ENCODE peak calls at places on chromosome 21, in six cellular contexts. W is brain microvascular endothelial cell, R is GM23338, V is suprapubic skin, N is neural progenitor cell, K is uterus. G is an unnamed sample.

GRCh38 chr21:28746166-28746565 is 246.5 kb downstream of the LTN1 start:
- DNase-seq in W (no peak), R (no peak), V (no peak), N (no peak), K (no peak), G (no peak)

GRCh38 chr21:20662523-20662922 is 335.7 kb upstream of the NCAM2 start:
- DNase-seq in W (no peak), R (peak; percentile 59), V (no peak), N (peak; percentile 39), K (no peak), G (no peak)

GRCh38 chr21:34748862-34749261 is 80.1 kb downstream of the CLIC6 start:
- DNase-seq in W (no peak), R (no peak), V (no peak), N (no peak), K (no peak), G (no peak)

GRCh38 chr21:38990424-38990794 is 184.7 kb downstream of the ETS2 start:
- DNase-seq in W (no peak), R (peak; percentile 11), V (no peak), N (peak; percentile 58), K (no peak), G (no peak)

GRCh38 chr21:35043549-35043948 is 5.6 kb downstream of the RUNX1 start:
- DNase-seq in W (no peak), R (no peak), V (no peak), N (no peak), K (no peak), G (no peak)

GRCh38 chr21:34923202-34923601 is 125.9 kb downstream of the RUNX1 start:
- DNase-seq in W (no peak), R (no peak), V (no peak), N (no peak), K (no peak), G (no peak)

GRCh38 chr21:29376556-29376955 is 77.8 kb downstream of the BACH1 start:
- DNase-seq in W (peak; percentile 15), R (peak; percentile 80), V (no peak), N (peak; percentile 70), K (peak; percentile 16), G (peak; percentile 5)

GRCh38 chr21:21612446-21612845 is 614.2 kb downstream of the NCAM2 start:
- DNase-seq in W (peak; percentile 37), R (peak; percentile 69), V (no peak), N (peak; percentile 81), K (no peak), G (no peak)

GRCh38 chr21:39529026-39529425 is 77.3 kb downstream of the SH3BGR start:
- DNase-seq in W (no peak), R (no peak), V (no peak), N (peak; percentile 50), K (no peak), G (no peak)

GRCh38 chr21:41228958-41229357 is 61.0 kb downstream of the BACE2 start:
- DNase-seq in W (no peak), R (no peak), V (no peak), N (no peak), K (no peak), G (no peak)

GRCh38 chr21:18603246-18603645 is 199.7 kb upstream of the TMPRSS15 start:
- DNase-seq in W (no peak), R (no peak), V (no peak), N (no peak), K (no peak), G (no peak)

GRCh38 chr21:17506936-17507335 is 5.9 kb upstream of the CXADR start:
- DNase-seq in W (no peak), R (no peak), V (no peak), N (no peak), K (no peak), G (no peak)

GRCh38 chr21:17427831-17428483 is 84.9 kb upstream of the CXADR start:
- DNase-seq in W (no peak), R (no peak), V (no peak), N (no peak), K (no peak), G (no peak)

GRCh38 chr21:28142692-28143091 is 850.0 kb downstream of the LTN1 start:
- DNase-seq in W (peak; percentile 69), R (no peak), V (no peak), N (no peak), K (no peak), G (no peak)

GRCh38 chr21:42878993-42879787 is at the start of gene WDR4:
- DNase-seq in W (peak; percentile 97), R (peak; percentile 98), V (peak; percentile 98), N (peak; percentile 98), K (peak; percentile 98), G (peak; percentile 94)

GRCh38 chr21:42941696-42942085 is 16.3 kb upstream of the ERVH48-1 start:
- DNase-seq in W (no peak), R (no peak), V (no peak), N (no peak), K (no peak), G (no peak)

GRCh38 chr21:38925923-38926322 is 120.2 kb downstream of the ETS2 start:
- DNase-seq in W (peak; percentile 82), R (no peak), V (no peak), N (no peak), K (peak; percentile 81), G (peak; percentile 45)

GRCh38 chr21:31573217-31573616 is 86.3 kb upstream of the SOD1 start:
- DNase-seq in W (no peak), R (no peak), V (no peak), N (no peak), K (no peak), G (no peak)

GRCh38 chr21:31570824-31571425 is 88.6 kb upstream of the SOD1 start:
- DNase-seq in W (no peak), R (no peak), V (no peak), N (no peak), K (no peak), G (no peak)

GRCh38 chr21:31566611-31567010 is 92.9 kb upstream of the SOD1 start:
- DNase-seq in W (no peak), R (peak; percentile 39), V (no peak), N (no peak), K (no peak), G (no peak)

GRCh38 chr21:31576428-31576827 is 83.1 kb upstream of the SOD1 start:
- DNase-seq in W (no peak), R (no peak), V (no peak), N (no peak), K (no peak), G (no peak)

GRCh38 chr21:31571879-31572278 is 87.6 kb upstream of the SOD1 start:
- DNase-seq in W (no peak), R (no peak), V (no peak), N (no peak), K (no peak), G (no peak)
- H3K27ac ChIP-seq in W (no peak overlapping the region), R (no peak overlapping the region), V (no peak overlapping the region), N (no peak overlapping the region), K (no peak overlapping the region), G (no peak overlapping the region)

DNA sequence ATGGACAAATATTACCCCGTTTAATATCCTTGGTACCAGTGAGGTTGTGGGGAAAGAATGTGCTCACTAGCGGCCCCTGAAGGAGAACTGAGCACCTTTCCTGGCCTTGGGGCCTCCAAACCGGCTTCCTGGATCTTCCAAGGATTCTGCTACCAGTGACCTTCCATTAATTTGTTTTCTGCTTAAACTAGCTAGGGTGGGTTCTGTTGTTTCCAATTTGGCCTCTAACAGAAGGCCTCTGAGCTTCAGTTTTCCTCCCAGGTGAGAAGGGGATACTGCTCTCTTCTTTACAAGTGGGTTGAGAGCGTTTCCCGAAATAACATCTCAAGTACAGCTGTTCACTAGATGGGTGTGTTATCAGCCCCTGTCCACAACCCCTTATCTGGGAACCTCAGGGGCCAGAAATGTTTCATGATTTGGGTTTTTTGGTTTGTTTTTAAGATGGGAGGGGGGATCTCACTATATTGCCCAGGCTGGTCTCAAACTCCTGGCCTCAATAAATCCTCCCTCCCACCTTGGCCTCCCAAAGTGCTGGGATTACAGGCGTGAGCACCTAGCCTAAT is 16.9 kb upstream of the IFNGR2 start:
- DNase-seq in W (no peak), R (peak; percentile 66), V (no peak), N (peak; percentile 9), K (no peak), G (no peak)
- TF ChIP-seq CTCF in W (peak; percentile 59), R (peak; percentile 65), V (no peak), N (peak; percentile 47), K (no peak), G (no peak)

GRCh38 chr21:46024983-46025860 is 43.7 kb downstream of the COL6A1 start:
- DNase-seq in W (peak; percentile 68), R (no peak), V (no peak), N (no peak), K (no peak), G (no peak)
- H3K27ac ChIP-seq in W (peak overlapping the region; percentile 75), R (no peak overlapping the region), V (no peak overlapping the region), N (no peak overlapping the region), K (peak overlapping the region; percentile 79), G (peak overlapping the region; percentile 60)

GRCh38 chr21:24895885-24896734 is 711.2 kb downstream of the MRPL39 start:
- DNase-seq in W (no peak), R (peak; percentile 66), V (no peak), N (peak; percentile 27), K (no peak), G (no peak)
- TF ChIP-seq CTCF in W (peak; percentile 54), R (peak; percentile 67), V (no peak), N (peak; percentile 57), K (no peak), G (no peak)

GRCh38 chr21:36127977-36128376 is 6.9 kb upstream of the CBR3 start:
- DNase-seq in W (no peak), R (no peak), V (no peak), N (no peak), K (no peak), G (no peak)

GRCh38 chr21:36126621-36127110 is 8.2 kb upstream of the CBR3 start:
- DNase-seq in W (no peak), R (no peak), V (no peak), N (no peak), K (no peak), G (no peak)

GRCh38 chr21:36126166-36126565 is 8.7 kb upstream of the CBR3 start:
- DNase-seq in W (no peak), R (no peak), V (no peak), N (no peak), K (no peak), G (peak; percentile 74)

GRCh38 chr21:36127250-36127904 is 7.5 kb upstream of the CBR3 start:
- DNase-seq in W (no peak), R (no peak), V (no peak), N (no peak), K (no peak), G (no peak)

GRCh38 chr21:36129219-36129618 is 5.7 kb upstream of the CBR3 start:
- DNase-seq in W (no peak), R (no peak), V (no peak), N (no peak), K (no peak), G (no peak)
- H3K27ac ChIP-seq in W (no peak overlapping the region), R (peak overlapping the region; percentile 47), V (peak overlapping the region; percentile 83), N (no peak overlapping the region), K (no peak overlapping the region), G (no peak overlapping the region)

DNA sequence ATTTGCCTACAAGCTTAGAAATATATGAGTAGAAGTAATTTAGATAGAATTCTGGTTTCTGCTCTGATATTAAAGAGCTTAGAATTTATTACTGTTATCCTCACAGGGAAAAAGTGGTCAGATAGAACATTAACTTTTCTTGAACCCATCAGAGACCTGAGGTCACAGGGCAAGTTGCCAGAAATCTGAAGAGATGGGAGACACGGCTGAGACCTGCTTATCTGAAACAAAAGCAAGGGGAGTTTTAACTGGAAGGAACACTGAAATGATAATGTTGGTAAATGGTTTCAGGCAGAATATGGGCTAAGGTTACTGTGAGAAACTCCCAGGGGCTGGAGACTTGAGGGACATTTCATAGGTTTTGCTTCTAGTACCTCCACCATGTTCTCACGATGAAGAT is 27.9 kb upstream of the USP25 start:
- DNase-seq in W (no peak), R (no peak), V (no peak), N (no peak), K (no peak), G (no peak)
- TF ChIP-seq CTCF in W (no peak), R (no peak), V (no peak), N (no peak), K (no peak), G (no peak)